ENCODE peak calls at places on chromosomes 3 and 15, in nine cellular contexts. X, Y, A, D, R, C, V, N and O are unnamed samples.

GRCh38 chr3:23019596-23020300 is 183.4 kb upstream of the UBE2E2 start:
- DNase-seq in X (no peak), V (no peak), N (no peak), A (no peak), R (no peak), C (no peak), D (no peak), Y (no peak), O (no peak)

GRCh38 chr15:89775815-89776214 is 317 bp upstream of the MESP2 start:
- DNase-seq in X (no peak), Y (no peak), V (no peak), C (no peak), D (no peak), N (no peak), A (no peak), R (no peak), O (no peak)

GRCh38 chr3:62312201-62312600 is 61.1 kb downstream of the FEZF2 start:
- DNase-seq in X (no peak), V (no peak), Y (no peak), C (no peak), N (no peak), R (no peak), D (no peak), A (no peak), O (no peak)

GRCh38 chr15:20341901-20342605 is 199.5 kb downstream of the GOLGA6L6 start:
- DNase-seq in R (no peak), V (no peak), Y (peak; percentile 45), D (no peak), C (peak; percentile 73), A (no peak), N (peak; percentile 86), X (no peak), O (no peak)

GRCh38 chr3:182389041-182389815 is 404.1 kb upstream of the ATP11B start:
- DNase-seq in D (no peak), R (no peak), A (no peak), Y (no peak), V (no peak), C (no peak), N (no peak), X (no peak), O (peak; percentile 38)

GRCh38 chr3:187062526-187063177 is 76.6 kb downstream of the RPL39L start:
- DNase-seq in C (no peak), A (peak; percentile 78), D (no peak), X (peak; percentile 51), N (no peak), Y (no peak), V (peak; percentile 81), R (peak; percentile 84), O (peak; percentile 18)

GRCh38 chr15:72199721-72200212 is 2.2 kb upstream of the GRAMD2A start:
- DNase-seq in N (peak; percentile 76), V (peak; percentile 76), D (peak; percentile 41), X (peak; percentile 60), Y (peak; percentile 69), A (peak; percentile 47), C (peak; percentile 82), R (no peak), O (peak; percentile 51)

GRCh38 chr3:82743196-82743595 is 981.8 kb upstream of the GBE1 start:
- DNase-seq in Y (no peak), C (no peak), N (no peak), A (no peak), V (no peak), D (no peak), R (no peak), X (no peak), O (no peak)

GRCh38 chr15:63983071-63983711 is 63.1 kb downstream of the DAPK2 start:
- DNase-seq in C (no peak), N (no peak), V (no peak), A (no peak), R (no peak), X (no peak), Y (peak; percentile 44), D (no peak), O (no peak)

GRCh38 chr3:18432752-18433151 is 7.6 kb upstream of the SATB1 start:
- DNase-seq in Y (no peak), A (no peak), C (no peak), V (no peak), R (no peak), N (no peak), X (no peak), D (no peak), O (no peak)

GRCh38 chr3:192812736-192813383 is 85.5 kb upstream of the FGF12 start:
- DNase-seq in N (no peak), X (peak; percentile 52), D (no peak), V (peak; percentile 54), A (no peak), Y (peak; percentile 66), R (no peak), C (no peak), O (peak; percentile 69)

GRCh38 chr3:187958432-187959003 is 195.4 kb upstream of the LPP start:
- DNase-seq in N (no peak), V (no peak), D (no peak), R (no peak), C (no peak), Y (no peak), X (no peak), A (no peak), O (no peak)

GRCh38 chr3:190387578-190388213 is at the start of gene CLDN16:
- DNase-seq in A (no peak), N (no peak), D (no peak), C (no peak), Y (no peak), R (no peak), V (no peak), X (no peak), O (no peak)

GRCh38 chr3:169760479-169760878 is 4.4 kb downstream of the TERC start:
- DNase-seq in R (no peak), D (no peak), A (no peak), Y (no peak), N (no peak), C (no peak), X (peak; percentile 64), V (no peak), O (no peak)

GRCh38 chr15:35437157-35437556 is 108.8 kb downstream of the DPH6 start:
- DNase-seq in A (no peak), X (no peak), N (no peak), Y (peak; percentile 7), R (no peak), D (no peak), C (no peak), V (no peak), O (no peak)

GRCh38 chr3:37741644-37742043 is 120.0 kb upstream of the CTDSPL start:
- DNase-seq in C (peak; percentile 65), Y (peak; percentile 23), X (no peak), V (peak; percentile 18), D (no peak), R (no peak), N (no peak), A (no peak), O (no peak)

DNA sequence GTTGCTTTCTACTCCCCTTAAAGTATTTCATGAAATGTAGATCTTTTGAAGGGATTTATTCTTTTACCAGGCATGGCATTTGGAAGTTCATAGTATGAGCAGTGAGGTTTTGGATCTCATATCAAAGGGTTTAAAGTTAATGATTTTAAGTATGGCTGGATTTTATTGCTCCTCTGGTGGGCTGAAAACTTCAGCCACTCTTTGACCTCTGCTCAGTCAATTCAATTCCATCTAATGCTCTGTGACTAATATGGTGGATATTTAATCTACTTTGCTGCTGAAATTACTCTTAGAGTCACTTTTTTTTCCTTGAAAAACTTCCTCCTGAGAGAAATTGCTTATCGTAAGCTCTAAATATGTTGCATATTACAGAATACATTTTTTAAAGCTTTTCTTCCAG is 218.6 kb downstream of the NR2F2 start:
- DNase-seq in A (no peak), R (no peak), N (no peak), X (no peak), D (no peak), Y (no peak), V (no peak), C (no peak), O (no peak)
- H3K4me3 ChIP-seq in A (no peak overlapping the region), R (no peak overlapping the region), N (no peak overlapping the region), X (no peak overlapping the region), D (no peak overlapping the region), Y (no peak overlapping the region), V (no peak overlapping the region), C (no peak overlapping the region), O (no peak overlapping the region)

GRCh38 chr15:25740438-25741252 is 122.5 kb downstream of the ATP10A start:
- DNase-seq in Y (no peak), N (no peak), D (no peak), C (no peak), R (no peak), V (no peak), X (no peak), A (no peak), O (no peak)

GRCh38 chr15:25738171-25738792 is 124.8 kb downstream of the ATP10A start:
- DNase-seq in C (no peak), X (peak; percentile 44), A (no peak), D (no peak), N (no peak), Y (no peak), R (no peak), V (no peak), O (no peak)

GRCh38 chr15:25741253-25741575 is 121.9 kb downstream of the ATP10A start:
- DNase-seq in V (no peak), N (no peak), X (no peak), R (no peak), A (no peak), Y (no peak), D (no peak), C (no peak), O (no peak)

GRCh38 chr15:25742008-25742407 is 121.1 kb downstream of the ATP10A start:
- DNase-seq in X (no peak), R (no peak), A (no peak), V (no peak), Y (peak; percentile 76), N (no peak), D (no peak), C (no peak), O (no peak)

GRCh38 chr15:25739687-25740121 is 123.4 kb downstream of the ATP10A start:
- DNase-seq in Y (peak; percentile 61), A (peak; percentile 18), R (no peak), X (peak; percentile 38), D (no peak), C (no peak), V (no peak), N (no peak), O (peak; percentile 18)
- TF ChIP-seq CTCF in Y (peak; percentile 49), A (peak; percentile 61), R (peak; percentile 52), X (peak; percentile 59), D (peak; percentile 23), C (peak; percentile 35), V (peak; percentile 40), N (no peak), O (peak; percentile 58)

DNA sequence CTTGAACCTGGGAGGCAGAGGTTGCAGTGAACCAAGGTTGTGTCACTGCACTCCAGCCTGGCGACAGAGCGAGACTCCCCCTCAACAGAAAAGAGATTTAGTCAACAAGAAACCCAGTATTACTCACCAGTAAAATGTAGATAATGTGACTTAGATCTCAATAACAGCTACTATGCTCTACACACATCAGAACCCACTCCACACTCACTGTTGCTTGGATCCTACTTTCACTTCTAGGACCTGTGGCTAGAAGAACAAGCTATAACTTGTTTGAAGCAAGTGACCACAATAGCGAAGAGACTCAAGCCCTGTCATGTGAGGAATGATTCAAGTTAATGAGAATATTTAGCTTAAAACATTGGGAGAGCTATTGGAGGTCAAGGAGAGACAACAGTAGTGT is 100.7 kb downstream of the ANXA2 start:
- DNase-seq in V (no peak), C (no peak), A (no peak), R (no peak), N (no peak), D (no peak), Y (no peak), X (no peak), O (no peak)
- H3K4me3 ChIP-seq in V (no peak overlapping the region), C (no peak overlapping the region), A (no peak overlapping the region), R (no peak overlapping the region), N (no peak overlapping the region), D (no peak overlapping the region), Y (no peak overlapping the region), X (no peak overlapping the region), O (no peak overlapping the region)

GRCh38 chr15:100383302-100384107 is 41.7 kb upstream of the ADAMTS17 start:
- DNase-seq in A (no peak), R (no peak), X (no peak), N (no peak), C (no peak), D (no peak), Y (peak; percentile 45), V (peak; percentile 41), O (no peak)
- TF ChIP-seq CTCF in A (peak; percentile 8), R (no peak), X (no peak), N (peak; percentile 48), C (peak; percentile 32), D (peak; percentile 19), Y (peak; percentile 55), V (peak; percentile 76), O (peak; percentile 22)